ENCODE peak calls at places on chromosomes 3 and 15, in four cellular contexts. One of them, this sample, is unnamed.

GRCh38 chr3:124576565-124577493 is 153.4 kb upstream of the UMPS start:
- DNase-seq in CD8-positive, alpha-beta memory T cell: no peak
- DNase-seq in A673: no peak
- DNase-seq in Peyer's patch: no peak
- DNase-seq in this sample: no peak

GRCh38 chr3:161875483-161875882 is 378.9 kb downstream of the OTOL1 start:
- DNase-seq in A673: no peak
- DNase-seq in Peyer's patch: no peak
- DNase-seq in CD8-positive, alpha-beta memory T cell: no peak
- DNase-seq in this sample: no peak

GRCh38 chr3:126472277-126473006 is 3.2 kb downstream of the ZXDC start:
- DNase-seq in CD8-positive, alpha-beta memory T cell: no peak
- DNase-seq in Peyer's patch: peak; percentile 57
- DNase-seq in A673: peak; percentile 93
- DNase-seq in this sample: peak; percentile 88

GRCh38 chr3:128588147-128588546 is 62.5 kb downstream of the RPN1 start:
- DNase-seq in A673: no peak
- DNase-seq in CD8-positive, alpha-beta memory T cell: no peak
- DNase-seq in Peyer's patch: no peak
- DNase-seq in this sample: no peak

GRCh38 chr3:158794936-158795518 is 6.8 kb upstream of the MFSD1 start:
- DNase-seq in Peyer's patch: no peak
- DNase-seq in A673: peak; percentile 51
- DNase-seq in CD8-positive, alpha-beta memory T cell: no peak
- DNase-seq in this sample: no peak

GRCh38 chr15:80404719-80405553 is 754 bp downstream of the ARNT2 start:
- DNase-seq in CD8-positive, alpha-beta memory T cell: no peak
- DNase-seq in A673: peak; percentile 18
- DNase-seq in Peyer's patch: no peak
- DNase-seq in this sample: no peak

GRCh38 chr15:65666257-65666656 is 44.5 kb downstream of the SLC24A1 start:
- DNase-seq in A673: no peak
- DNase-seq in CD8-positive, alpha-beta memory T cell: no peak
- DNase-seq in Peyer's patch: no peak
- DNase-seq in this sample: no peak

GRCh38 chr3:37872413-37873160 is 10.9 kb downstream of the CTDSPL start:
- DNase-seq in Peyer's patch: no peak
- DNase-seq in CD8-positive, alpha-beta memory T cell: no peak
- DNase-seq in A673: no peak
- DNase-seq in this sample: no peak

GRCh38 chr15:51004103-51004536 is 90.6 kb downstream of the TNFAIP8L3 start:
- DNase-seq in A673: no peak
- DNase-seq in CD8-positive, alpha-beta memory T cell: no peak
- DNase-seq in Peyer's patch: no peak
- DNase-seq in this sample: no peak

GRCh38 chr3:125055165-125055912 is 458 bp downstream of the HEG1 start:
- DNase-seq in CD8-positive, alpha-beta memory T cell: peak; percentile 57
- DNase-seq in A673: peak; percentile 46
- DNase-seq in Peyer's patch: peak; percentile 58
- DNase-seq in this sample: no peak

GRCh38 chr15:71116942-71117341 is 1.7 kb downstream of the THSD4 start:
- DNase-seq in CD8-positive, alpha-beta memory T cell: no peak
- DNase-seq in A673: no peak
- DNase-seq in Peyer's patch: no peak
- DNase-seq in this sample: no peak

GRCh38 chr15:82875411-82876003 is 66.1 kb downstream of the WHAMM start:
- DNase-seq in A673: no peak
- DNase-seq in Peyer's patch: no peak
- DNase-seq in CD8-positive, alpha-beta memory T cell: no peak
- DNase-seq in this sample: no peak

GRCh38 chr3:31725568-31725967 is 192.8 kb downstream of the STT3B start:
- DNase-seq in CD8-positive, alpha-beta memory T cell: no peak
- DNase-seq in A673: no peak
- DNase-seq in Peyer's patch: no peak
- DNase-seq in this sample: no peak

GRCh38 chr3:127629462-127630403 is 748 bp downstream of the PODXL2 start:
- DNase-seq in Peyer's patch: peak; percentile 57
- DNase-seq in CD8-positive, alpha-beta memory T cell: peak; percentile 72
- DNase-seq in A673: peak; percentile 19
- DNase-seq in this sample: no peak

GRCh38 chr3:177618873-177619771 is 421.8 kb upstream of the TBL1XR1 start:
- DNase-seq in A673: peak; percentile 47
- DNase-seq in Peyer's patch: no peak
- DNase-seq in CD8-positive, alpha-beta memory T cell: no peak
- DNase-seq in this sample: no peak

GRCh38 chr3:176920806-176921205 is 276.5 kb downstream of the TBL1XR1 start:
- DNase-seq in Peyer's patch: no peak
- DNase-seq in A673: no peak
- DNase-seq in CD8-positive, alpha-beta memory T cell: no peak
- DNase-seq in this sample: no peak

GRCh38 chr3:77377717-77378116 is 337.8 kb downstream of the ROBO2 start:
- DNase-seq in A673: no peak
- DNase-seq in CD8-positive, alpha-beta memory T cell: no peak
- DNase-seq in Peyer's patch: no peak
- DNase-seq in this sample: no peak

GRCh38 chr3:194487289-194488006 is 646 bp upstream of the ATP13A3 start:
- DNase-seq in Peyer's patch: peak; percentile 69
- DNase-seq in A673: no peak
- DNase-seq in CD8-positive, alpha-beta memory T cell: peak; percentile 59
- DNase-seq in this sample: peak; percentile 79

GRCh38 chr3:108051005-108051404 is 39.8 kb downstream of the CD47 start:
- DNase-seq in CD8-positive, alpha-beta memory T cell: no peak
- DNase-seq in A673: no peak
- DNase-seq in Peyer's patch: no peak
- DNase-seq in this sample: no peak

GRCh38 chr3:64016941-64017620 is 6.2 kb downstream of the PSMD6 start:
- DNase-seq in CD8-positive, alpha-beta memory T cell: no peak
- DNase-seq in A673: no peak
- DNase-seq in Peyer's patch: no peak
- DNase-seq in this sample: no peak

GRCh38 chr3:18135083-18135814 is 289.9 kb downstream of the SATB1 start:
- DNase-seq in A673: no peak
- DNase-seq in Peyer's patch: no peak
- DNase-seq in CD8-positive, alpha-beta memory T cell: no peak
- DNase-seq in this sample: no peak

GRCh38 chr3:100915706-100916105 is 77.5 kb downstream of the ABI3BP start:
- DNase-seq in CD8-positive, alpha-beta memory T cell: no peak
- DNase-seq in A673: no peak
- DNase-seq in Peyer's patch: no peak
- DNase-seq in this sample: no peak

GRCh38 chr15:53811530-53811929 is 52.1 kb upstream of the WDR72 start:
- DNase-seq in Peyer's patch: no peak
- DNase-seq in CD8-positive, alpha-beta memory T cell: no peak
- DNase-seq in A673: peak; percentile 1
- DNase-seq in this sample: no peak

GRCh38 chr15:64521726-64522164 is 61.4 kb downstream of the ZNF609 start:
- DNase-seq in A673: peak; percentile 86
- DNase-seq in CD8-positive, alpha-beta memory T cell: no peak
- DNase-seq in Peyer's patch: no peak
- DNase-seq in this sample: no peak

GRCh38 chr15:64523240-64523639 is 62.9 kb downstream of the ZNF609 start:
- DNase-seq in A673: no peak
- DNase-seq in CD8-positive, alpha-beta memory T cell: no peak
- DNase-seq in Peyer's patch: no peak
- DNase-seq in this sample: no peak

GRCh38 chr15:64521201-64521600 is 60.8 kb downstream of the ZNF609 start:
- DNase-seq in CD8-positive, alpha-beta memory T cell: no peak
- DNase-seq in A673: no peak
- DNase-seq in Peyer's patch: no peak
- DNase-seq in this sample: no peak

GRCh38 chr15:64519897-64520296 is 59.5 kb downstream of the ZNF609 start:
- DNase-seq in Peyer's patch: no peak
- DNase-seq in A673: no peak
- DNase-seq in CD8-positive, alpha-beta memory T cell: no peak
- DNase-seq in this sample: no peak

GRCh38 chr15:64522226-64522823 is 61.9 kb downstream of the ZNF609 start:
- DNase-seq in A673: no peak
- DNase-seq in Peyer's patch: no peak
- DNase-seq in CD8-positive, alpha-beta memory T cell: no peak
- DNase-seq in this sample: no peak
- H3K27ac ChIP-seq in A673: peak overlapping the region; percentile 43
- H3K27ac ChIP-seq in Peyer's patch: no peak overlapping the region
- H3K27ac ChIP-seq in CD8-positive, alpha-beta memory T cell: no peak overlapping the region
- H3K27ac ChIP-seq in this sample: no peak overlapping the region

DNA sequence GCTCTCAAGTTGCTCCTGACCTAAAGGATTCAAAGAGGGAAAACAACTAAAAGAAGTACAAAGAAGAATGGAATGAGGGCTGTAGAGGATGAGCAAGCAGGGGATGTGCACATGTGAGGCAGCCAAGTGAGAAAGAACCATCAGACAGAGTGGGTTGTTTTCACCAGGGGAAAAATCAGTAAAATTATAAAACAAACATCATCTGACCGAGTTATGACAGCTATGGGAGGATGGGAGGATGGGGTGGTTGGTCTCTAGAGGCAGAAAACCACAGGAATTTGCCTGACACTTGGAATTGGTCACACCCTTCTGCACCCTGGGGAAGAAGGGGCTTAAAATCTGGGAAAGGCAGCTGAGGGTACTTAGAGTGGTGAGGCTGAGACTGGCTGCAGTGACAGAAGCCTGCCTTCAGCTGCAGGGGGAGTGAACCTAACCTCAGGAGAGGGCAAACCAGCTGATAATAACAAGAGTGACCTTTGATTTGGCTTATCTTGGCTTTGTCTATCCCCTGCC is 10.1 kb downstream of the ARHGAP31 start:
- DNase-seq in CD8-positive, alpha-beta memory T cell: no peak
- DNase-seq in Peyer's patch: no peak
- DNase-seq in A673: peak; percentile 44
- DNase-seq in this sample: no peak
- H3K27ac ChIP-seq in CD8-positive, alpha-beta memory T cell: no peak overlapping the region
- H3K27ac ChIP-seq in Peyer's patch: no peak overlapping the region
- H3K27ac ChIP-seq in A673: no peak overlapping the region
- H3K27ac ChIP-seq in this sample: no peak overlapping the region

GRCh38 chr3:196097373-196098154 is 15.7 kb upstream of the TFRC start:
- DNase-seq in Peyer's patch: peak; percentile 62
- DNase-seq in A673: no peak
- DNase-seq in CD8-positive, alpha-beta memory T cell: no peak
- DNase-seq in this sample: no peak

GRCh38 chr3:196093271-196094111 is 11.6 kb upstream of the TFRC start:
- DNase-seq in Peyer's patch: no peak
- DNase-seq in A673: no peak
- DNase-seq in CD8-positive, alpha-beta memory T cell: no peak
- DNase-seq in this sample: no peak

GRCh38 chr3:196098365-196098764 is 16.5 kb upstream of the TFRC start:
- DNase-seq in CD8-positive, alpha-beta memory T cell: no peak
- DNase-seq in Peyer's patch: no peak
- DNase-seq in A673: no peak
- DNase-seq in this sample: no peak

GRCh38 chr3:196096382-196096953 is 14.6 kb upstream of the TFRC start:
- DNase-seq in CD8-positive, alpha-beta memory T cell: no peak
- DNase-seq in Peyer's patch: peak; percentile 57
- DNase-seq in A673: no peak
- DNase-seq in this sample: no peak
- H3K27ac ChIP-seq in CD8-positive, alpha-beta memory T cell: no peak overlapping the region
- H3K27ac ChIP-seq in Peyer's patch: peak overlapping the region; percentile 64
- H3K27ac ChIP-seq in A673: no peak overlapping the region
- H3K27ac ChIP-seq in this sample: peak overlapping the region; percentile 33

GRCh38 chr3:156317457-156317856 is 197.1 kb downstream of the KCNAB1 start:
- DNase-seq in Peyer's patch: no peak
- DNase-seq in A673: peak; percentile 91
- DNase-seq in CD8-positive, alpha-beta memory T cell: no peak
- DNase-seq in this sample: no peak
- H3K27ac ChIP-seq in Peyer's patch: no peak overlapping the region
- H3K27ac ChIP-seq in A673: peak overlapping the region; percentile 18
- H3K27ac ChIP-seq in CD8-positive, alpha-beta memory T cell: no peak overlapping the region
- H3K27ac ChIP-seq in this sample: no peak overlapping the region

DNA sequence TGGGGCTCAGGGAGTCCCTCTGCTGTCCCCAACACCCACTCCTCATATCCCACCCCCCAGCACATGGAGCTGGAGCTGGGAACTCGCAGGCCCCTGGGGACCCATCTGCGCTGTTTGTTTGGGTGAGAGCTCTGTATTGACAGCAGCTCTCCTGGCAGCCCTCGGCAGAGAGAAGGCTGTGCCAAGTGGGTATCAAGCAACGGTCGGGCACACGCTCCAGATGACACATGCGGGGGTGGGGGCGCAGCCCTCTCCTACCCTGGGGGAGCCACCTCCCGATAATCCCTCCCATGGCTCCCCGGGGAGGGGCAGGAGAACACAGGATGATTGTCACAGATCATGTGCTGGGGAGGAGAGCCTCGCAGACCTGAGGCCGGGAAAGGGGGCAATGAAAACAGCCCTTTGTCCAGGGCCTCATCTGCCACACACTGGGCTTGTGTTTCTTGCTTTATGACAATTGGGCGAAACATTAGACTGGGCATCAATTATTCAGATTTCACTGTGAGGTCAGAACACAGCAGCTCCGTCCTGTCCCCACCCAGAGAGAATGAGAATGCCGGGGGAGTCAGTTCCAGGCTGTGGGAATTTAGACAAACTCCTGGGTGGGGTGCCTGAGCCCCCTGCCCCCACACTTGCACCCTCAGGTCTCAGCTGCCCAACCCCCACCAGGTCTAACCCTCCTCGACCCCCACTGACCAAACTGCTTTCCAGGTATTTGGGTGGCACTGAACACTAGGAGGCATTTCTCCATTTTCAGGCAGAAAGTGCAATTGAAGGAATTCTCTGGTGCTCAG is 46.4 kb upstream of the KLF13 start:
- DNase-seq in CD8-positive, alpha-beta memory T cell: peak; percentile 36
- DNase-seq in Peyer's patch: no peak
- DNase-seq in A673: peak; percentile 11
- DNase-seq in this sample: no peak
- H3K27ac ChIP-seq in CD8-positive, alpha-beta memory T cell: no peak overlapping the region
- H3K27ac ChIP-seq in Peyer's patch: no peak overlapping the region
- H3K27ac ChIP-seq in A673: no peak overlapping the region
- H3K27ac ChIP-seq in this sample: no peak overlapping the region

DNA sequence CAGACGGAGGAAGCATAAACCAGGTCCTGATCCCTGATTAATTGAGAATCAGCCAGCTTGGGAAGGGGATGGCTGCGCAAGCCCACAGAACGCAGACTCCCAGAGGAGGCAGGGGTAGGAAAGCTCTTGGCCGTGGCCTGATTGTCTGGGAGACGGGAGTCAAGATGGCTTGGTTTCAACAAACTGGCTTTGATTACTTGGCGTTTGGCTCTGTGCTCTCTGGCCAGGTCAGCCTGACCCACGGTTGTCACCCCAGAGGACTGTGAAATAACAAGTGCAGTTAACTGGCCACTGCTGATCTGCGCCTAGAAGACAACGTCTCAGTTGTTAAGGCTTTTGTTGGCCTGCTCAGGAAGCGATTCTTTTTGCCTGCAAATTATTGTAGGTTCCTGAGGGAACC is 387.0 kb upstream of the PROK2 start:
- DNase-seq in Peyer's patch: no peak
- DNase-seq in CD8-positive, alpha-beta memory T cell: no peak
- DNase-seq in A673: no peak
- DNase-seq in this sample: no peak
- H3K27ac ChIP-seq in Peyer's patch: peak overlapping the region; percentile 55
- H3K27ac ChIP-seq in CD8-positive, alpha-beta memory T cell: no peak overlapping the region
- H3K27ac ChIP-seq in A673: no peak overlapping the region
- H3K27ac ChIP-seq in this sample: no peak overlapping the region